ENCODE peak calls at places on chromosome 17, in five cellular contexts. Y is activated naive CD4-positive, alpha-beta T cell treated with anti-CD3 and anti-CD28 coated beads, Interleukin-2, amount 50 U/mL, for 16 hours; J is NCI-H187; L is effector memory CD4-positive, alpha-beta T cell; I is hypothalamus. A is an unnamed sample.

GRCh38 chr17:76382305-76382802 is 2.1 kb upstream of the SPHK1 start:
- DNase-seq in I (no peak), Y (peak), L (no peak), J (no peak), A (no peak)

GRCh38 chr17:37772982-37773381 is 28.1 kb upstream of the HNF1B start:
- DNase-seq in J (no peak), I (no peak), L (no peak), Y (no peak), A (no peak)

GRCh38 chr17:1597861-1598342 is 30.7 kb downstream of the SLC43A2 start:
- DNase-seq in Y (no peak), J (no peak), L (no peak), I (no peak), A (no peak)

GRCh38 chr17:66593116-66593515 is 241.8 kb upstream of the CACNG5 start:
- DNase-seq in Y (no peak), I (no peak), J (no peak), L (no peak), A (no peak)

GRCh38 chr17:40110457-40110856 is 10.1 kb upstream of the NR1D1 start:
- DNase-seq in Y (no peak), J (no peak), L (no peak), I (no peak), A (no peak)

GRCh38 chr17:56545056-56545455 is 48.4 kb upstream of the NOG start:
- DNase-seq in J (no peak), L (no peak), Y (no peak), I (no peak), A (no peak)

GRCh38 chr17:4389079-4389478 is 22.6 kb upstream of the UBE2G1 start:
- DNase-seq in Y (no peak), L (no peak), J (no peak), I (no peak), A (no peak)

GRCh38 chr17:57068222-57068658 is 16.8 kb upstream of the AKAP1 start:
- DNase-seq in I (no peak), Y (no peak), J (no peak), L (no peak), A (no peak)

GRCh38 chr17:76946772-76947135 is 78.5 kb downstream of the MGAT5B start:
- DNase-seq in L (no peak), J (no peak), I (no peak), Y (no peak), A (no peak)

GRCh38 chr17:42543190-42544079 is 7.4 kb downstream of the NAGLU start:
- DNase-seq in L (no peak), I (peak), Y (no peak), J (no peak), A (no peak)

GRCh38 chr17:31740611-31741082 is 118.4 kb downstream of the COPRS start:
- DNase-seq in Y (no peak), J (no peak), I (no peak), L (no peak), A (no peak)

GRCh38 chr17:44198721-44199552 is 747 bp downstream of the ATXN7L3 start:
- DNase-seq in I (peak), J (no peak), Y (peak), L (peak), A (peak)

GRCh38 chr17:3773966-3774365 is 27.0 kb downstream of the ITGAE start:
- DNase-seq in Y (no peak), J (no peak), I (no peak), L (no peak), A (no peak)

GRCh38 chr17:1090454-1091189 is 89.2 kb downstream of the ABR start:
- DNase-seq in Y (no peak), J (no peak), I (no peak), L (no peak), A (no peak)

GRCh38 chr17:4881761-4882555 is 17.4 kb upstream of the C17orf107 start:
- DNase-seq in I (peak), Y (peak), J (peak), L (peak), A (peak)

GRCh38 chr17:80424261-80424660 is 9.3 kb downstream of the ENDOV start:
- DNase-seq in Y (no peak), I (no peak), J (no peak), L (no peak), A (no peak)

GRCh38 chr17:77540975-77541374 is 400.2 kb downstream of the SEC14L1 start:
- DNase-seq in L (no peak), Y (no peak), J (no peak), I (no peak), A (no peak)

GRCh38 chr17:40068129-40068581 is 5.4 kb downstream of the THRA start:
- DNase-seq in I (no peak), Y (no peak), L (no peak), J (no peak), A (no peak)